ENCODE peak calls at places on chromosomes 3 and 15, in six cellular contexts. Z is fibroblast of lung; H is esophagus squamous epithelium; K is IMR-90; W is CD8-positive, alpha-beta T cell; B is neural progenitor cell. Y is an unnamed sample.
A peak's percentile ranks its signal among the peaks of the same experiment; 100 is the strongest.

GRCh38 chr3:141489184-141489583 is 2.4 kb downstream of the RASA2 start:
- DNase-seq in B (no peak), W (no peak), Z (no peak), H (no peak), K (no peak), Y (no peak)

GRCh38 chr15:70099966-70100494 is 2.3 kb upstream of the TLE3 start:
- DNase-seq in Z (no peak), K (no peak), B (peak; percentile 71), W (no peak), H (no peak), Y (no peak)

GRCh38 chr3:41317718-41318117 is 118.4 kb downstream of the CTNNB1 start:
- DNase-seq in Z (peak; percentile 27), H (no peak), B (no peak), W (no peak), K (peak; percentile 20), Y (no peak)

GRCh38 chr3:119902061-119902460 is 120.2 kb downstream of the NR1I2 start:
- DNase-seq in B (no peak), Z (no peak), H (no peak), W (no peak), K (no peak), Y (no peak)

GRCh38 chr3:42755681-42756578 is 17.1 kb downstream of the CCDC13 start:
- DNase-seq in H (no peak), W (no peak), Z (peak; percentile 59), K (peak; percentile 35), B (peak; percentile 79), Y (no peak)

GRCh38 chr3:152444029-152444641 is 175.4 kb downstream of the MBNL1 start:
- DNase-seq in B (peak; percentile 28), W (no peak), Z (peak; percentile 85), K (peak; percentile 73), H (no peak), Y (no peak)

GRCh38 chr15:81174125-81174524 is 22.6 kb upstream of the IL16 start:
- DNase-seq in K (no peak), H (no peak), B (no peak), W (no peak), Z (no peak), Y (no peak)

GRCh38 chr3:169668081-169668956 is 4.8 kb upstream of the MECOM start:
- DNase-seq in B (peak; percentile 75), K (peak; percentile 18), Z (peak; percentile 53), W (no peak), H (no peak), Y (no peak)

GRCh38 chr3:101195951-101196713 is 124.2 kb downstream of the IMPG2 start:
- DNase-seq in Z (peak; percentile 79), B (peak; percentile 74), K (peak; percentile 72), W (no peak), H (no peak), Y (no peak)

GRCh38 chr15:57017024-57017423 is 98.6 kb downstream of the TCF12 start:
- DNase-seq in B (peak; percentile 27), Z (peak; percentile 42), K (peak; percentile 20), H (no peak), W (no peak), Y (no peak)

GRCh38 chr3:155737844-155738460 is 6.9 kb downstream of the PLCH1 start:
- DNase-seq in W (no peak), Z (no peak), H (no peak), B (peak; percentile 15), K (no peak), Y (no peak)

GRCh38 chr3:72694398-72694797 is 153.8 kb downstream of the SHQ1 start:
- DNase-seq in W (no peak), K (peak; percentile 6), H (no peak), Z (peak; percentile 24), B (no peak), Y (no peak)

GRCh38 chr3:194485471-194485875 is 1.3 kb downstream of the ATP13A3 start:
- DNase-seq in Z (no peak), H (no peak), B (no peak), W (no peak), K (peak; percentile 41), Y (no peak)

GRCh38 chr3:40398346-40398745 is 11.4 kb downstream of the ENTPD3 start:
- DNase-seq in W (no peak), Z (no peak), H (no peak), K (no peak), B (no peak), Y (no peak)

GRCh38 chr15:80684697-80685096 is 10.4 kb upstream of the ABHD17C start:
- DNase-seq in Z (no peak), B (no peak), H (no peak), W (no peak), K (no peak), Y (no peak)

GRCh38 chr15:75107905-75108838 is 84.8 kb downstream of the PPCDC start:
- DNase-seq in B (no peak), Z (peak; percentile 91), K (peak; percentile 91), H (no peak), W (peak; percentile 67), Y (no peak)

GRCh38 chr15:80831192-80831591 is 52.0 kb downstream of the CEMIP start:
- DNase-seq in Z (no peak), H (no peak), K (no peak), B (no peak), W (no peak), Y (no peak)

GRCh38 chr3:146166450-146167222 is 5.7 kb upstream of the PLOD2 start:
- DNase-seq in K (peak; percentile 83), H (no peak), W (no peak), Z (peak; percentile 49), B (no peak), Y (no peak)

GRCh38 chr15:75508741-75509532 is 57.4 kb upstream of the SIN3A start:
- DNase-seq in H (no peak), K (peak; percentile 65), Z (peak; percentile 75), B (no peak), W (peak; percentile 11), Y (peak; percentile 5)

GRCh38 chr3:44932271-44932670 is 43.7 kb downstream of the ZDHHC3 start:
- DNase-seq in Z (no peak), H (no peak), W (no peak), K (no peak), B (peak; percentile 70), Y (no peak)

GRCh38 chr3:44930911-44931310 is 45.1 kb downstream of the ZDHHC3 start:
- DNase-seq in K (no peak), Z (no peak), B (no peak), H (no peak), W (no peak), Y (no peak)

GRCh38 chr3:44929782-44930181 is 46.2 kb downstream of the ZDHHC3 start:
- DNase-seq in K (no peak), B (no peak), Z (no peak), W (no peak), H (no peak), Y (no peak)

GRCh38 chr3:44931791-44932190 is 44.2 kb downstream of the ZDHHC3 start:
- DNase-seq in Z (no peak), H (no peak), W (no peak), K (no peak), B (no peak), Y (no peak)

GRCh38 chr3:44932986-44933944 is 42.7 kb downstream of the ZDHHC3 start:
- DNase-seq in B (no peak), W (no peak), K (no peak), Z (no peak), H (no peak), Y (no peak)
- H3K27ac ChIP-seq in B (peak overlapping the region; percentile 91), W (no peak overlapping the region), K (no peak overlapping the region), Z (no peak overlapping the region), H (no peak overlapping the region), Y (no peak overlapping the region)

GRCh38 chr15:42156266-42156922 is at the start of gene PLA2G4F:
- DNase-seq in H (no peak), Z (no peak), B (no peak), W (no peak), K (no peak), Y (no peak)
- H3K4me3 ChIP-seq in H (peak within 1 kb of the TSS; percentile 45), Z (no peak within 1 kb of the TSS), B (no peak within 1 kb of the TSS), W (no peak within 1 kb of the TSS), K (no peak within 1 kb of the TSS), Y (no peak within 1 kb of the TSS)

DNA sequence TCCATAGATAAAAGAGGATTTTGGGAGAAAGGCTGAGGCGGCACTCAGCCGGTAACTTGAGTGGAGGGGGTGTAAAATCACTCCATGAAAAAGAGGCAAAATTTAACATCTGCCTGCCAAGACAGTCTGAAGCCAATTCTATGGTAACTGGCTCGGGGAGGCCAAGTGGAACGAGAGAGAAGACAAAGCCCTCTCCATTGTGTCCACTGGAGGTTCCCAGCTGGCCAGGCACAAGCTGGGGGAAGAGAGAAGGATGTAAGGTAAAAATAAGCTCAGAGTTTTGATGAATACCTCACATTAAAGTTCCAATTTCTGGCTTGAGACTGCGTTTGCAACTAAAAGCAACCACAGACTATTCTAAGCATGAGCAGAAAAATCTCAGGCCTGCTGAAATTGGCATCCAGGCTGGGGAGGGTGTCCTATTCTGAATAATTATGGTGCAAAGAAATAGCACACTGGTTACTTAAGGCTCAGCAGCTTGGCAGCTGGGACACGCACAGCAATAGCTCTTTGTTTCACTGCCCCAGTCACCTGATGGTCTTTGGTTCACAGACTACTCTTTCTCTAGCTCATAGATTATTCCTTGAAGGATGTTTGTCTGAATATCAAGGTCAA is 48.8 kb downstream of the CHRD start:
- DNase-seq in K (no peak), Z (no peak), W (no peak), H (no peak), B (no peak), Y (no peak)
- H3K27ac ChIP-seq in K (no peak overlapping the region), Z (no peak overlapping the region), W (no peak overlapping the region), H (no peak overlapping the region), B (no peak overlapping the region), Y (no peak overlapping the region)

GRCh38 chr3:97896129-97896528 is 74.3 kb downstream of the CRYBG3 start:
- DNase-seq in H (no peak), W (no peak), K (no peak), B (no peak), Z (no peak), Y (no peak)

GRCh38 chr3:97892852-97893251 is 71.0 kb downstream of the CRYBG3 start:
- DNase-seq in H (no peak), K (no peak), B (no peak), W (no peak), Z (no peak), Y (no peak)

GRCh38 chr3:97895216-97895615 is 73.4 kb downstream of the CRYBG3 start:
- DNase-seq in K (no peak), B (no peak), Z (no peak), W (no peak), H (no peak), Y (no peak)

GRCh38 chr3:97901327-97902295 is 70.6 kb downstream of the RIOX2 start:
- DNase-seq in K (no peak), W (no peak), H (no peak), Z (peak; percentile 9), B (no peak), Y (no peak)

DNA sequence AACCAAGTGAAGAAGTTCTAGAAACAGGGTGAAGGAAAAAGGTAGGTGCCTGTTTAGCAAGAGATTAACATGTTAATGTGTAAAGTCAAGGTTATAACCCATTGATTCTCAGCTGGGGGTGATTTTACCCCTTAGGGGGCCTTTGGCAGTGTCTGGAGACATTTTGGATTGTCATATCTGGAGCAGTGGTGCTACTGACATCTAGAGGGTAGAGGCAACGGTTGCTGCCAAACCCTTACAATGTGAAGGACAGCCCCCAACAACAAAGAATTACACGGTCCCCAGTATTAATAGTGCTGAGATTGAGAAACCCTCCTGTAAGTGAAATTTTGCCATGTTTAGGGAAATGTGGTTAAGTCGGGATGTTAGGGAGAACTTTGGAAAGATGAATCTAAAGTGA is 74.7 kb downstream of the CRYBG3 start:
- DNase-seq in B (no peak), K (no peak), H (no peak), Z (no peak), W (no peak), Y (no peak)
- H3K4me3 ChIP-seq in B (no peak overlapping the region), K (no peak overlapping the region), H (no peak overlapping the region), Z (no peak overlapping the region), W (no peak overlapping the region), Y (no peak overlapping the region)

Y was measured in iPS DF 6.9.